ENCODE peak calls at places on chromosomes 4 and X, in four cellular contexts. W is IMR-90, V is A549, D is tibial artery. T is an unnamed sample.

GRCh38 chrX:9312922-9313867 is 151.7 kb upstream of the TBL1X start:
- DNase-seq in V (peak), W (no peak), D (peak), T (no peak)

GRCh38 chr4:119517361-119518229 is 111.0 kb downstream of the PDE5A start:
- DNase-seq in W (peak), V (no peak), D (no peak), T (peak)

GRCh38 chr4:119873794-119874325 is 192.8 kb downstream of the MAD2L1 start:
- DNase-seq in D (no peak), W (no peak), V (no peak), T (no peak)

GRCh38 chr4:182289809-182290208 is 46.6 kb downstream of the TENM3 start:
- DNase-seq in W (no peak), D (no peak), V (no peak), T (no peak)

GRCh38 chr4:7964890-7965662 is 25.4 kb upstream of the AFAP1 start:
- DNase-seq in D (no peak), W (peak), V (no peak), T (peak)

GRCh38 chr4:119478446-119479179 is 150.0 kb downstream of the PDE5A start:
- DNase-seq in W (peak), D (no peak), V (no peak), T (no peak)

GRCh38 chrX:97820170-97820569 is 936.5 kb downstream of the RPA4 start:
- DNase-seq in W (no peak), D (no peak), V (no peak), T (no peak)

GRCh38 chr4:8922481-8922880 is 50.8 kb upstream of the HMX1 start:
- DNase-seq in V (no peak), D (no peak), W (no peak), T (no peak)

GRCh38 chr4:16225139-16225538 is 1.1 kb downstream of the TAPT1 start:
- DNase-seq in W (peak), D (no peak), V (no peak), T (peak)

GRCh38 chr4:171876636-171877035 is 63.4 kb downstream of the GALNTL6 start:
- DNase-seq in V (no peak), D (no peak), W (no peak), T (no peak)

GRCh38 chrX:117972681-117973080 is 143.9 kb downstream of the KLHL13 start:
- DNase-seq in W (peak), V (no peak), D (no peak), T (no peak)

GRCh38 chr4:15139599-15139998 is 137.3 kb downstream of the CPEB2 start:
- DNase-seq in V (no peak), D (no peak), W (no peak), T (no peak)

GRCh38 chrX:112734250-112734649 is 54.5 kb upstream of the LHFPL1 start:
- DNase-seq in D (peak), W (peak), V (no peak), T (peak)

GRCh38 chrX:149570668-149571067 is 16.6 kb downstream of the MAGEA9B start:
- DNase-seq in D (no peak), V (no peak), W (peak), T (peak)

GRCh38 chr4:39614487-39615162 is 24.0 kb downstream of the SMIM14 start:
- DNase-seq in D (no peak), W (peak), V (peak), T (peak)

GRCh38 chr4:164931551-164932324 is 45.7 kb downstream of the TRIM61 start:
- DNase-seq in W (no peak), D (no peak), V (no peak), T (no peak)

GRCh38 chr4:185134176-185134869 is 8.7 kb upstream of the SLC25A4 start:
- DNase-seq in V (peak), D (no peak), W (peak), T (peak)

GRCh38 chr4:7999279-7999678 is 59.6 kb upstream of the AFAP1 start:
- DNase-seq in V (no peak), W (no peak), D (no peak), T (no peak)

GRCh38 chr4:17781072-17781830 is at the start of gene FAM184B:
- DNase-seq in W (no peak), V (no peak), D (no peak), T (peak)

GRCh38 chr4:2937146-2937857 is 25.9 kb downstream of the NOP14 start:
- DNase-seq in V (no peak), W (no peak), D (peak), T (peak)

GRCh38 chrX:10119399-10119990 is 37.3 kb upstream of the CLCN4 start:
- DNase-seq in W (peak), D (peak), V (peak), T (peak)

GRCh38 chrX:139058831-139059495 is 347.4 kb upstream of the FGF13 start:
- DNase-seq in V (no peak), W (no peak), D (no peak), T (peak)

GRCh38 chrX:120302434-120302833 is 8.8 kb downstream of the TMEM255A start:
- DNase-seq in W (no peak), V (no peak), D (no peak), T (no peak)

GRCh38 chrX:13845721-13846378 is 29.0 kb upstream of the GPM6B start:
- DNase-seq in D (no peak), V (no peak), W (no peak), T (peak)

GRCh38 chr4:39032218-39033085 is at the start of gene TMEM156:
- DNase-seq in W (peak), D (no peak), V (no peak), T (no peak)

GRCh38 chrX:9897761-9898161 is 69.4 kb upstream of the CLDN34 start:
- DNase-seq in D (no peak), W (peak), V (no peak), T (peak)

GRCh38 chr4:3368841-3369760 is 72.7 kb upstream of the HGFAC start:
- DNase-seq in W (no peak), V (no peak), D (no peak), T (no peak)

GRCh38 chr4:76856183-76856969 is 41.6 kb downstream of the SOWAHB start:
- DNase-seq in W (peak), D (no peak), V (no peak), T (peak)

GRCh38 chrX:13051529-13052172 is 7.2 kb upstream of the FAM9C start:
- DNase-seq in V (no peak), W (no peak), D (no peak), T (peak)

GRCh38 chr4:75469896-75470295 is 44.3 kb downstream of the RCHY1 start:
- DNase-seq in V (no peak), D (no peak), W (no peak), T (no peak)

GRCh38 chr4:89056292-89056952 is 563 bp downstream of the FAM13A start:
- DNase-seq in V (no peak), W (no peak), D (no peak), T (no peak)

T was measured in astrocyte.